ENCODE peak calls at places on chromosomes 4 and X, in nine cellular contexts. One of them, this sample, is unnamed.

GRCh38 chr4:121555315-121556107 is 141.3 kb downstream of the ANXA5 start:
- DNase-seq in B cell: no peak
- DNase-seq in neural progenitor cell: no peak
- DNase-seq in nephron progenitor cell: no peak
- DNase-seq in transverse colon: no peak
- DNase-seq in CD8-positive, alpha-beta memory T cell: no peak
- DNase-seq in GOT3: no peak
- DNase-seq in neural crest cell: no peak
- DNase-seq in iris pigment epithelial cell: peak
- DNase-seq in this sample: no peak

GRCh38 chr4:60682901-60683300 is 517.2 kb upstream of the ADGRL3 start:
- DNase-seq in B cell: no peak
- DNase-seq in neural progenitor cell: no peak
- DNase-seq in nephron progenitor cell: no peak
- DNase-seq in transverse colon: no peak
- DNase-seq in CD8-positive, alpha-beta memory T cell: no peak
- DNase-seq in GOT3: no peak
- DNase-seq in neural crest cell: no peak
- DNase-seq in iris pigment epithelial cell: peak
- DNase-seq in this sample: no peak

GRCh38 chr4:82372874-82373815 is 646 bp downstream of the HNRNPD start:
- DNase-seq in B cell: peak
- DNase-seq in neural progenitor cell: peak
- DNase-seq in nephron progenitor cell: peak
- DNase-seq in transverse colon: peak
- DNase-seq in CD8-positive, alpha-beta memory T cell: peak
- DNase-seq in GOT3: peak
- DNase-seq in neural crest cell: peak
- DNase-seq in iris pigment epithelial cell: peak
- DNase-seq in this sample: peak

GRCh38 chrX:48631376-48632090 is 34.2 kb downstream of the WDR13 start:
- DNase-seq in B cell: peak
- DNase-seq in neural progenitor cell: peak
- DNase-seq in nephron progenitor cell: peak
- DNase-seq in transverse colon: peak
- DNase-seq in CD8-positive, alpha-beta memory T cell: peak
- DNase-seq in GOT3: peak
- DNase-seq in neural crest cell: peak
- DNase-seq in iris pigment epithelial cell: peak
- DNase-seq in this sample: peak

GRCh38 chr4:165502919-165503907 is 124.4 kb downstream of the CPE start:
- DNase-seq in B cell: no peak
- DNase-seq in neural progenitor cell: no peak
- DNase-seq in nephron progenitor cell: no peak
- DNase-seq in transverse colon: no peak
- DNase-seq in CD8-positive, alpha-beta memory T cell: no peak
- DNase-seq in GOT3: no peak
- DNase-seq in neural crest cell: no peak
- DNase-seq in iris pigment epithelial cell: peak
- DNase-seq in this sample: no peak

GRCh38 chr4:95267081-95267480 is 281.7 kb downstream of the UNC5C start:
- DNase-seq in B cell: no peak
- DNase-seq in neural progenitor cell: no peak
- DNase-seq in nephron progenitor cell: no peak
- DNase-seq in transverse colon: no peak
- DNase-seq in CD8-positive, alpha-beta memory T cell: no peak
- DNase-seq in GOT3: no peak
- DNase-seq in neural crest cell: no peak
- DNase-seq in iris pigment epithelial cell: peak
- DNase-seq in this sample: no peak

GRCh38 chrX:45749375-45749774 is 548.7 kb upstream of the DIPK2B start:
- DNase-seq in B cell: no peak
- DNase-seq in neural progenitor cell: no peak
- DNase-seq in nephron progenitor cell: no peak
- DNase-seq in transverse colon: no peak
- DNase-seq in CD8-positive, alpha-beta memory T cell: no peak
- DNase-seq in GOT3: no peak
- DNase-seq in neural crest cell: no peak
- DNase-seq in iris pigment epithelial cell: peak
- DNase-seq in this sample: no peak

GRCh38 chrX:153592966-153593688 is 5.8 kb downstream of the CCNQ start:
- DNase-seq in B cell: no peak
- DNase-seq in neural progenitor cell: no peak
- DNase-seq in nephron progenitor cell: no peak
- DNase-seq in transverse colon: no peak
- DNase-seq in CD8-positive, alpha-beta memory T cell: no peak
- DNase-seq in GOT3: no peak
- DNase-seq in neural crest cell: no peak
- DNase-seq in iris pigment epithelial cell: no peak
- DNase-seq in this sample: no peak

GRCh38 chrX:30653415-30654131 is at the start of gene GK:
- DNase-seq in B cell: no peak
- DNase-seq in neural progenitor cell: peak
- DNase-seq in nephron progenitor cell: no peak
- DNase-seq in transverse colon: peak
- DNase-seq in CD8-positive, alpha-beta memory T cell: peak
- DNase-seq in GOT3: no peak
- DNase-seq in neural crest cell: no peak
- DNase-seq in iris pigment epithelial cell: no peak
- DNase-seq in this sample: peak

GRCh38 chrX:37349131-37350033 is at the start of gene PRRG1:
- DNase-seq in B cell: no peak
- DNase-seq in neural progenitor cell: peak
- DNase-seq in nephron progenitor cell: peak
- DNase-seq in transverse colon: peak
- DNase-seq in CD8-positive, alpha-beta memory T cell: no peak
- DNase-seq in GOT3: peak
- DNase-seq in neural crest cell: peak
- DNase-seq in iris pigment epithelial cell: peak
- DNase-seq in this sample: peak

GRCh38 chrX:81857192-81857591 is 655.3 kb downstream of the SH3BGRL start:
- DNase-seq in B cell: no peak
- DNase-seq in neural progenitor cell: no peak
- DNase-seq in nephron progenitor cell: no peak
- DNase-seq in transverse colon: no peak
- DNase-seq in CD8-positive, alpha-beta memory T cell: no peak
- DNase-seq in GOT3: no peak
- DNase-seq in neural crest cell: no peak
- DNase-seq in iris pigment epithelial cell: no peak
- DNase-seq in this sample: no peak

GRCh38 chr4:39154009-39154408 is 28.3 kb upstream of the WDR19 start:
- DNase-seq in B cell: no peak
- DNase-seq in neural progenitor cell: no peak
- DNase-seq in nephron progenitor cell: no peak
- DNase-seq in transverse colon: no peak
- DNase-seq in CD8-positive, alpha-beta memory T cell: no peak
- DNase-seq in GOT3: no peak
- DNase-seq in neural crest cell: no peak
- DNase-seq in iris pigment epithelial cell: no peak
- DNase-seq in this sample: no peak

GRCh38 chrX:22383988-22384387 is 111.3 kb downstream of the CBLL2 start:
- DNase-seq in B cell: no peak
- DNase-seq in neural progenitor cell: no peak
- DNase-seq in nephron progenitor cell: no peak
- DNase-seq in transverse colon: no peak
- DNase-seq in CD8-positive, alpha-beta memory T cell: no peak
- DNase-seq in GOT3: no peak
- DNase-seq in neural crest cell: no peak
- DNase-seq in iris pigment epithelial cell: no peak
- DNase-seq in this sample: no peak

GRCh38 chrX:1316527-1316926 is 20.1 kb upstream of the IL3RA start:
- DNase-seq in B cell: no peak
- DNase-seq in neural progenitor cell: no peak
- DNase-seq in nephron progenitor cell: no peak
- DNase-seq in transverse colon: peak
- DNase-seq in CD8-positive, alpha-beta memory T cell: no peak
- DNase-seq in GOT3: no peak
- DNase-seq in neural crest cell: no peak
- DNase-seq in iris pigment epithelial cell: no peak
- DNase-seq in this sample: no peak

GRCh38 chr4:636628-636950 is 11.2 kb downstream of the PDE6B start:
- DNase-seq in B cell: no peak
- DNase-seq in neural progenitor cell: peak
- DNase-seq in nephron progenitor cell: no peak
- DNase-seq in transverse colon: no peak
- DNase-seq in CD8-positive, alpha-beta memory T cell: no peak
- DNase-seq in GOT3: no peak
- DNase-seq in neural crest cell: no peak
- DNase-seq in iris pigment epithelial cell: no peak
- DNase-seq in this sample: peak

GRCh38 chrX:103687696-103688191 is 1.2 kb upstream of the MORF4L2 start:
- DNase-seq in B cell: peak
- DNase-seq in neural progenitor cell: peak
- DNase-seq in nephron progenitor cell: peak
- DNase-seq in transverse colon: peak
- DNase-seq in CD8-positive, alpha-beta memory T cell: peak
- DNase-seq in GOT3: no peak
- DNase-seq in neural crest cell: peak
- DNase-seq in iris pigment epithelial cell: peak
- DNase-seq in this sample: peak

GRCh38 chrX:1751781-1752180 is 136.9 kb downstream of the ASMT start:
- DNase-seq in B cell: no peak
- DNase-seq in neural progenitor cell: no peak
- DNase-seq in nephron progenitor cell: no peak
- DNase-seq in transverse colon: no peak
- DNase-seq in CD8-positive, alpha-beta memory T cell: no peak
- DNase-seq in GOT3: no peak
- DNase-seq in neural crest cell: no peak
- DNase-seq in iris pigment epithelial cell: no peak
- DNase-seq in this sample: no peak

GRCh38 chr4:165493359-165493758 is 114.6 kb downstream of the CPE start:
- DNase-seq in B cell: no peak
- DNase-seq in neural progenitor cell: peak
- DNase-seq in nephron progenitor cell: peak
- DNase-seq in transverse colon: peak
- DNase-seq in CD8-positive, alpha-beta memory T cell: peak
- DNase-seq in GOT3: no peak
- DNase-seq in neural crest cell: peak
- DNase-seq in iris pigment epithelial cell: peak
- DNase-seq in this sample: peak

GRCh38 chr4:74230902-74231499 is 73.1 kb downstream of the MTHFD2L start:
- DNase-seq in B cell: no peak
- DNase-seq in neural progenitor cell: no peak
- DNase-seq in nephron progenitor cell: no peak
- DNase-seq in transverse colon: peak
- DNase-seq in CD8-positive, alpha-beta memory T cell: no peak
- DNase-seq in GOT3: peak
- DNase-seq in neural crest cell: no peak
- DNase-seq in iris pigment epithelial cell: peak
- DNase-seq in this sample: no peak

GRCh38 chr4:119082661-119083060 is 53.0 kb upstream of the MYOZ2 start:
- DNase-seq in B cell: no peak
- DNase-seq in neural progenitor cell: no peak
- DNase-seq in nephron progenitor cell: no peak
- DNase-seq in transverse colon: no peak
- DNase-seq in CD8-positive, alpha-beta memory T cell: no peak
- DNase-seq in GOT3: no peak
- DNase-seq in neural crest cell: no peak
- DNase-seq in iris pigment epithelial cell: no peak
- DNase-seq in this sample: no peak

GRCh38 chr4:111362891-111363290 is 740.0 kb upstream of the PITX2 start:
- DNase-seq in B cell: no peak
- DNase-seq in neural progenitor cell: peak
- DNase-seq in nephron progenitor cell: no peak
- DNase-seq in transverse colon: no peak
- DNase-seq in CD8-positive, alpha-beta memory T cell: no peak
- DNase-seq in GOT3: no peak
- DNase-seq in neural crest cell: no peak
- DNase-seq in iris pigment epithelial cell: peak
- DNase-seq in this sample: peak

GRCh38 chrX:48540015-48540350 is 469 bp downstream of the TBC1D25 start:
- DNase-seq in B cell: peak
- DNase-seq in neural progenitor cell: no peak
- DNase-seq in nephron progenitor cell: no peak
- DNase-seq in transverse colon: peak
- DNase-seq in CD8-positive, alpha-beta memory T cell: peak
- DNase-seq in GOT3: no peak
- DNase-seq in neural crest cell: no peak
- DNase-seq in iris pigment epithelial cell: peak
- DNase-seq in this sample: no peak

GRCh38 chrX:111372065-111372464 is 39.9 kb downstream of the DCX start:
- DNase-seq in B cell: no peak
- DNase-seq in neural progenitor cell: peak
- DNase-seq in nephron progenitor cell: no peak
- DNase-seq in transverse colon: no peak
- DNase-seq in CD8-positive, alpha-beta memory T cell: no peak
- DNase-seq in GOT3: no peak
- DNase-seq in neural crest cell: no peak
- DNase-seq in iris pigment epithelial cell: no peak
- DNase-seq in this sample: no peak

GRCh38 chr4:155445306-155445705 is 68.5 kb upstream of the MAP9 start:
- DNase-seq in B cell: no peak
- DNase-seq in neural progenitor cell: no peak
- DNase-seq in nephron progenitor cell: no peak
- DNase-seq in transverse colon: no peak
- DNase-seq in CD8-positive, alpha-beta memory T cell: no peak
- DNase-seq in GOT3: no peak
- DNase-seq in neural crest cell: no peak
- DNase-seq in iris pigment epithelial cell: no peak
- DNase-seq in this sample: no peak

GRCh38 chrX:41051303-41051702 is 33.9 kb upstream of the USP9X start:
- DNase-seq in B cell: no peak
- DNase-seq in neural progenitor cell: no peak
- DNase-seq in nephron progenitor cell: no peak
- DNase-seq in transverse colon: no peak
- DNase-seq in CD8-positive, alpha-beta memory T cell: no peak
- DNase-seq in GOT3: no peak
- DNase-seq in neural crest cell: no peak
- DNase-seq in iris pigment epithelial cell: no peak
- DNase-seq in this sample: no peak

GRCh38 chr4:10032625-10033024 is 11.3 kb upstream of the SLC2A9 start:
- DNase-seq in B cell: no peak
- DNase-seq in neural progenitor cell: no peak
- DNase-seq in nephron progenitor cell: no peak
- DNase-seq in transverse colon: no peak
- DNase-seq in CD8-positive, alpha-beta memory T cell: no peak
- DNase-seq in GOT3: no peak
- DNase-seq in neural crest cell: no peak
- DNase-seq in iris pigment epithelial cell: peak
- DNase-seq in this sample: peak

GRCh38 chrX:45557390-45557789 is 356.7 kb upstream of the DIPK2B start:
- DNase-seq in B cell: no peak
- DNase-seq in neural progenitor cell: no peak
- DNase-seq in nephron progenitor cell: no peak
- DNase-seq in transverse colon: no peak
- DNase-seq in CD8-positive, alpha-beta memory T cell: no peak
- DNase-seq in GOT3: no peak
- DNase-seq in neural crest cell: no peak
- DNase-seq in iris pigment epithelial cell: peak
- DNase-seq in this sample: no peak

GRCh38 chrX:140190441-140191108 is 225.3 kb upstream of the CXorf66 start:
- DNase-seq in B cell: no peak
- DNase-seq in neural progenitor cell: no peak
- DNase-seq in nephron progenitor cell: no peak
- DNase-seq in transverse colon: peak
- DNase-seq in CD8-positive, alpha-beta memory T cell: no peak
- DNase-seq in GOT3: no peak
- DNase-seq in neural crest cell: no peak
- DNase-seq in iris pigment epithelial cell: no peak
- DNase-seq in this sample: no peak

GRCh38 chrX:123487674-123488073 is 245.2 kb downstream of the THOC2 start:
- DNase-seq in B cell: no peak
- DNase-seq in neural progenitor cell: no peak
- DNase-seq in nephron progenitor cell: no peak
- DNase-seq in transverse colon: no peak
- DNase-seq in CD8-positive, alpha-beta memory T cell: no peak
- DNase-seq in GOT3: no peak
- DNase-seq in neural crest cell: no peak
- DNase-seq in iris pigment epithelial cell: no peak
- DNase-seq in this sample: no peak

GRCh38 chr4:1851575-1852415 is 4.2 kb downstream of the LETM1 start:
- DNase-seq in B cell: no peak
- DNase-seq in neural progenitor cell: no peak
- DNase-seq in nephron progenitor cell: no peak
- DNase-seq in transverse colon: no peak
- DNase-seq in CD8-positive, alpha-beta memory T cell: no peak
- DNase-seq in GOT3: no peak
- DNase-seq in neural crest cell: no peak
- DNase-seq in iris pigment epithelial cell: no peak
- DNase-seq in this sample: no peak

GRCh38 chr4:144754562-144755410 is 108.8 kb downstream of the HHIP start:
- DNase-seq in B cell: no peak
- DNase-seq in neural progenitor cell: peak
- DNase-seq in nephron progenitor cell: no peak
- DNase-seq in transverse colon: no peak
- DNase-seq in CD8-positive, alpha-beta memory T cell: no peak
- DNase-seq in GOT3: no peak
- DNase-seq in neural crest cell: no peak
- DNase-seq in iris pigment epithelial cell: peak
- DNase-seq in this sample: peak